ENCODE peak calls at places on chromosome 5, in seven cellular contexts. G is GM12865, K is progenitor cell of endocrine pancreas, D is prostate gland, J is fibroblast of pulmonary artery, N is glutamatergic neuron, I is Panc1. W is an unnamed sample.

GRCh38 chr5:39076757-39077475 is 2.7 kb upstream of the RICTOR start:
- DNase-seq in J (peak; percentile 31), G (peak; percentile 57), K (no peak), N (no peak), D (no peak), I (no peak), W (no peak)

GRCh38 chr5:38666668-38667498 is 110.4 kb upstream of the LIFR start:
- DNase-seq in D (peak; percentile 73), J (peak; percentile 72), N (no peak), I (no peak), K (peak; percentile 12), G (peak; percentile 14), W (peak; percentile 46)

GRCh38 chr5:113487779-113488644 is at the start of gene MCC:
- DNase-seq in J (peak; percentile 92), D (peak; percentile 84), N (peak; percentile 95), K (peak; percentile 86), G (no peak), I (no peak), W (peak; percentile 78)

GRCh38 chr5:138986186-138986775 is 111.1 kb upstream of the LRRTM2 start:
- DNase-seq in J (no peak), N (no peak), K (no peak), G (no peak), D (no peak), I (no peak), W (no peak)

GRCh38 chr5:76724871-76725270 is 8.9 kb downstream of the F2R start:
- DNase-seq in J (peak; percentile 42), N (no peak), K (no peak), D (no peak), G (no peak), I (no peak), W (no peak)

GRCh38 chr5:178589180-178590140 is 733 bp downstream of the COL23A1 start:
- DNase-seq in G (no peak), J (peak; percentile 22), N (peak; percentile 78), K (peak; percentile 49), D (no peak), I (no peak), W (peak; percentile 68)

GRCh38 chr5:15995206-15996052 is 184.2 kb downstream of the MARCHF11 start:
- DNase-seq in D (no peak), N (peak; percentile 20), G (no peak), J (peak; percentile 68), I (peak; percentile 8), K (no peak), W (no peak)

GRCh38 chr5:82413302-82414042 is 135.3 kb upstream of the RPS23 start:
- DNase-seq in K (no peak), J (peak; percentile 84), G (no peak), N (no peak), D (no peak), I (no peak), W (no peak)

GRCh38 chr5:173333900-173334685 is 5.9 kb upstream of the STC2 start:
- DNase-seq in D (no peak), N (no peak), G (no peak), I (no peak), K (no peak), J (peak; percentile 90), W (no peak)

GRCh38 chr5:84382363-84383295 is 2.1 kb downstream of the EDIL3 start:
- DNase-seq in J (peak; percentile 58), D (peak; percentile 26), N (peak; percentile 83), G (no peak), I (no peak), K (peak; percentile 33), W (peak; percentile 67)

GRCh38 chr5:10248378-10249260 is 1.1 kb downstream of the ATPSCKMT start:
- DNase-seq in I (no peak), N (no peak), K (no peak), J (no peak), G (peak; percentile 25), D (no peak), W (no peak)

GRCh38 chr5:142655339-142656267 is 30.3 kb downstream of the FGF1 start:
- DNase-seq in D (peak; percentile 69), K (peak; percentile 80), G (peak; percentile 62), I (peak; percentile 45), N (peak; percentile 90), J (peak; percentile 84), W (peak; percentile 93)

GRCh38 chr5:35476046-35476445 is 141.6 kb upstream of the SPEF2 start:
- DNase-seq in K (no peak), D (no peak), G (no peak), I (no peak), N (no peak), J (no peak), W (no peak)

GRCh38 chr5:458547-459353 is 15.8 kb downstream of the EXOC3 start:
- DNase-seq in J (peak; percentile 45), N (peak; percentile 9), G (peak; percentile 69), I (no peak), D (no peak), K (no peak), W (no peak)

GRCh38 chr5:122774519-122774860 is 390 bp upstream of the SNX2 start:
- DNase-seq in G (no peak), I (no peak), K (no peak), D (no peak), N (no peak), J (no peak), W (no peak)

GRCh38 chr5:52560366-52560765 is 227.3 kb upstream of the ITGA1 start:
- DNase-seq in D (no peak), J (peak; percentile 6), K (no peak), I (no peak), N (no peak), G (no peak), W (no peak)

GRCh38 chr5:67299317-67299716 is 102.7 kb upstream of the CD180 start:
- DNase-seq in G (no peak), J (no peak), K (no peak), N (no peak), I (no peak), D (no peak), W (no peak)

GRCh38 chr5:134504629-134505300 is 20.7 kb upstream of the JADE2 start:
- DNase-seq in K (no peak), N (no peak), I (no peak), D (no peak), J (no peak), G (no peak), W (no peak)

GRCh38 chr5:161602739-161603138 is 56.2 kb upstream of the GABRB2 start:
- DNase-seq in D (no peak), J (no peak), K (no peak), I (no peak), N (no peak), G (no peak), W (no peak)

GRCh38 chr5:177403194-177403825 is 2.8 kb upstream of the PFN3 start:
- DNase-seq in I (no peak), D (no peak), J (no peak), K (no peak), N (peak; percentile 47), G (peak; percentile 55), W (no peak)

GRCh38 chr5:73541981-73542380 is 23.5 kb downstream of the ANKRA2 start:
- DNase-seq in J (peak; percentile 27), K (no peak), N (no peak), I (no peak), D (peak; percentile 55), G (no peak), W (no peak)

GRCh38 chr5:55850839-55851674 is at the start of gene IL31RA:
- DNase-seq in J (peak; percentile 79), I (peak; percentile 78), K (no peak), D (no peak), N (no peak), G (no peak), W (no peak)

GRCh38 chr5:60927450-60927849 is 17.4 kb downstream of the ERCC8 start:
- DNase-seq in N (no peak), G (no peak), D (no peak), J (no peak), K (no peak), I (no peak), W (no peak)

GRCh38 chr5:60929024-60929423 is 15.8 kb downstream of the ERCC8 start:
- DNase-seq in D (no peak), I (no peak), N (no peak), G (no peak), K (no peak), J (peak; percentile 35), W (no peak)
- TF ChIP-seq CTCF in D (no peak), I (peak; percentile 55), N (peak; percentile 32), G (no peak), K (peak; percentile 41), J (peak; percentile 24), W (peak; percentile 46)

GRCh38 chr5:124436294-124436693 is 310.1 kb downstream of the ZNF608 start:
- DNase-seq in I (no peak), D (no peak), N (no peak), G (no peak), J (peak; percentile 14), K (no peak), W (no peak)
- TF ChIP-seq CTCF in I (no peak), D (no peak), N (no peak), G (no peak), J (no peak), K (no peak), W (no peak)

DNA sequence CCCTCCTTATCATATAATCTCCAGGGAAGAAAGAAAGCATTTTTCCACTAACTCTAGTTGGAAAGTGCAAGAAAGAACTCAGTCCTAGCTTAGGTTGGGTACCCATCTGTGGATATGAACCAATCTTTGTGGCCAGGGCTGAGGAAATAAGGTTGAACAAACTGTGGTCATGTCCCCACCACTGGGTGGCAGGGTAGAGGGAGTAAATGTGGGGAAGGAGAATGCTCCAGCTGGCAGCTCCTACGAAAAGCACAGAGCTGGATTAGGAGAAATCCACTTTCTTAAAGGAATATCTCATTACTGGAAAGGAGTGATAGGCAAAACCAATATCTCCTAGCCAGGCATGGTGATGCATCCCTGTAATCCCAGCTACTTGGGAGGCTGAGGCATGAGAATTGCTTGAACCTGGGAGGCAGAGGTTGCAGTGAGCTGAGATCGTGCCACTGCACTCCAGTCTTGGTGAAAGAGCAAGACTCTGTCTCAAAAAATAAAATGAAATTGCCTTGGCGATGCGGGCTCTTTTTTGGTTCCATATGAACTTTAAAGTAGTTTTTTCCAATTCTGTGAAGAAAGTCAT is 175.1 kb downstream of the CCDC192 start:
- DNase-seq in J (peak; percentile 80), N (peak; percentile 67), G (peak; percentile 30), D (peak; percentile 25), K (no peak), I (peak; percentile 42), W (peak; percentile 62)
- TF ChIP-seq CTCF in J (peak; percentile 72), N (peak; percentile 57), G (peak; percentile 34), D (peak; percentile 56), K (peak; percentile 54), I (peak; percentile 69), W (peak; percentile 67)

GRCh38 chr5:9151671-9152427 is 394.0 kb downstream of the SEMA5A start:
- DNase-seq in J (no peak), D (no peak), I (no peak), G (no peak), N (no peak), K (no peak), W (no peak)

GRCh38 chr5:9160747-9161146 is 385.1 kb downstream of the SEMA5A start:
- DNase-seq in D (no peak), J (no peak), I (no peak), K (no peak), N (no peak), G (no peak), W (no peak)

GRCh38 chr5:9157020-9157419 is 388.9 kb downstream of the SEMA5A start:
- DNase-seq in G (no peak), J (no peak), I (no peak), N (no peak), K (no peak), D (no peak), W (no peak)

DNA sequence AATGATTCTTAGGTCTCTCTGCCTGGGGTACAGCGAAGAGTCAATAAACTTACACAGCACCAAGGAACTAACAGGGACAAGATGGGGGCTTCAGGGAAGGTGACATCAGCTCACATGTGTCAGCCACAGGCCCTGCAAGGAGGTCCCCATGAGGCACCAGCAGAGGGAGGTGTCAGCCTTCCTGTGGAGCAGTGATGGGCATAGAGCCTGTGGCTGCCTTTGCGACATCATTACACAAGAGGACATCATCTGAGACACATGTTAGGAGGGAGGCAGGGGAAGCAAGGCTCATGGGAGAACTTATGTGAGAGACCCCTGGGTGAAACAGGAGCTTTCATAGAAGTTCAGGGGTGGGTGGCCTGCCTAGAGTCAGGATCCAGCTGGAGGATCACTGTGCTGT is 389.6 kb downstream of the SEMA5A start:
- DNase-seq in J (peak; percentile 63), G (peak; percentile 54), K (no peak), D (no peak), N (peak; percentile 56), I (no peak), W (peak; percentile 53)
- TF ChIP-seq CTCF in J (peak; percentile 48), G (peak; percentile 48), K (peak; percentile 48), D (peak; percentile 13), N (peak; percentile 36), I (no peak), W (no peak)

W was measured in endothelial cell.